ENCODE peak calls at places on chromosomes 4 and X, in four cellular contexts. One of them, this sample, is unnamed.

GRCh38 chr4:167114416-167114971 is 119.8 kb downstream of the SPOCK3 start:
- DNase-seq in CD4-positive, alpha-beta T cell: no peak
- DNase-seq in activated CD8-positive, alpha-beta T cell treated with anti-CD3 and anti-CD28 coated beads for 36 hours: no peak
- DNase-seq in A549: no peak
- DNase-seq in this sample: no peak

GRCh38 chrX:24647257-24648058 is at the start of gene PCYT1B:
- DNase-seq in CD4-positive, alpha-beta T cell: peak; percentile 43
- DNase-seq in activated CD8-positive, alpha-beta T cell treated with anti-CD3 and anti-CD28 coated beads for 36 hours: peak; percentile 78
- DNase-seq in A549: no peak
- DNase-seq in this sample: peak; percentile 62

GRCh38 chr4:56183344-56183959 is 203.8 kb downstream of the AASDH start:
- DNase-seq in CD4-positive, alpha-beta T cell: no peak
- DNase-seq in activated CD8-positive, alpha-beta T cell treated with anti-CD3 and anti-CD28 coated beads for 36 hours: no peak
- DNase-seq in A549: peak; percentile 18
- DNase-seq in this sample: no peak

GRCh38 chr4:138113819-138114415 is 128.2 kb downstream of the SLC7A11 start:
- DNase-seq in CD4-positive, alpha-beta T cell: no peak
- DNase-seq in activated CD8-positive, alpha-beta T cell treated with anti-CD3 and anti-CD28 coated beads for 36 hours: no peak
- DNase-seq in A549: no peak
- DNase-seq in this sample: no peak

GRCh38 chrX:23883737-23884354 is 23.9 kb downstream of the APOO start:
- DNase-seq in CD4-positive, alpha-beta T cell: no peak
- DNase-seq in activated CD8-positive, alpha-beta T cell treated with anti-CD3 and anti-CD28 coated beads for 36 hours: peak; percentile 11
- DNase-seq in A549: peak; percentile 76
- DNase-seq in this sample: no peak

GRCh38 chrX:102832661-102833060 is 104.4 kb upstream of the RAB40AL start:
- DNase-seq in CD4-positive, alpha-beta T cell: no peak
- DNase-seq in activated CD8-positive, alpha-beta T cell treated with anti-CD3 and anti-CD28 coated beads for 36 hours: no peak
- DNase-seq in A549: peak; percentile 81
- DNase-seq in this sample: no peak

GRCh38 chr4:86935499-86935832 is 655 bp downstream of the AFF1 start:
- DNase-seq in CD4-positive, alpha-beta T cell: no peak
- DNase-seq in activated CD8-positive, alpha-beta T cell treated with anti-CD3 and anti-CD28 coated beads for 36 hours: peak; percentile 58
- DNase-seq in A549: no peak
- DNase-seq in this sample: no peak

GRCh38 chr4:23889814-23890269 is at the start of gene PPARGC1A:
- DNase-seq in CD4-positive, alpha-beta T cell: no peak
- DNase-seq in activated CD8-positive, alpha-beta T cell treated with anti-CD3 and anti-CD28 coated beads for 36 hours: no peak
- DNase-seq in A549: no peak
- DNase-seq in this sample: peak; percentile 46

GRCh38 chr4:11769425-11769824 is 340.7 kb upstream of the HS3ST1 start:
- DNase-seq in CD4-positive, alpha-beta T cell: no peak
- DNase-seq in activated CD8-positive, alpha-beta T cell treated with anti-CD3 and anti-CD28 coated beads for 36 hours: no peak
- DNase-seq in A549: no peak
- DNase-seq in this sample: no peak

GRCh38 chr4:80104927-80105326 is 31.9 kb upstream of the ANTXR2 start:
- DNase-seq in CD4-positive, alpha-beta T cell: no peak
- DNase-seq in activated CD8-positive, alpha-beta T cell treated with anti-CD3 and anti-CD28 coated beads for 36 hours: no peak
- DNase-seq in A549: no peak
- DNase-seq in this sample: no peak

GRCh38 chr4:139887962-139888735 is 222.5 kb downstream of the MGST2 start:
- DNase-seq in CD4-positive, alpha-beta T cell: no peak
- DNase-seq in activated CD8-positive, alpha-beta T cell treated with anti-CD3 and anti-CD28 coated beads for 36 hours: no peak
- DNase-seq in A549: no peak
- DNase-seq in this sample: no peak

GRCh38 chrX:96685205-96686099 is 810 bp downstream of the DIAPH2 start:
- DNase-seq in CD4-positive, alpha-beta T cell: peak; percentile 37
- DNase-seq in activated CD8-positive, alpha-beta T cell treated with anti-CD3 and anti-CD28 coated beads for 36 hours: peak; percentile 62
- DNase-seq in A549: peak; percentile 42
- DNase-seq in this sample: no peak

GRCh38 chrX:110915120-110915519 is 119.5 kb upstream of the CHRDL1 start:
- DNase-seq in CD4-positive, alpha-beta T cell: no peak
- DNase-seq in activated CD8-positive, alpha-beta T cell treated with anti-CD3 and anti-CD28 coated beads for 36 hours: no peak
- DNase-seq in A549: no peak
- DNase-seq in this sample: no peak

GRCh38 chr4:153159016-153159415 is 45.2 kb upstream of the TRIM2 start:
- DNase-seq in CD4-positive, alpha-beta T cell: no peak
- DNase-seq in activated CD8-positive, alpha-beta T cell treated with anti-CD3 and anti-CD28 coated beads for 36 hours: no peak
- DNase-seq in A549: no peak
- DNase-seq in this sample: no peak

GRCh38 chr4:153153339-153153851 is 50.8 kb upstream of the TRIM2 start:
- DNase-seq in CD4-positive, alpha-beta T cell: peak; percentile 78
- DNase-seq in activated CD8-positive, alpha-beta T cell treated with anti-CD3 and anti-CD28 coated beads for 36 hours: peak; percentile 87
- DNase-seq in A549: peak; percentile 52
- DNase-seq in this sample: no peak

GRCh38 chr4:153159728-153160221 is 44.5 kb upstream of the TRIM2 start:
- DNase-seq in CD4-positive, alpha-beta T cell: no peak
- DNase-seq in activated CD8-positive, alpha-beta T cell treated with anti-CD3 and anti-CD28 coated beads for 36 hours: no peak
- DNase-seq in A549: no peak
- DNase-seq in this sample: no peak

GRCh38 chr4:153154010-153154975 is 50.0 kb upstream of the TRIM2 start:
- DNase-seq in CD4-positive, alpha-beta T cell: no peak
- DNase-seq in activated CD8-positive, alpha-beta T cell treated with anti-CD3 and anti-CD28 coated beads for 36 hours: peak; percentile 43
- DNase-seq in A549: peak; percentile 43
- DNase-seq in this sample: peak; percentile 56

DNA sequence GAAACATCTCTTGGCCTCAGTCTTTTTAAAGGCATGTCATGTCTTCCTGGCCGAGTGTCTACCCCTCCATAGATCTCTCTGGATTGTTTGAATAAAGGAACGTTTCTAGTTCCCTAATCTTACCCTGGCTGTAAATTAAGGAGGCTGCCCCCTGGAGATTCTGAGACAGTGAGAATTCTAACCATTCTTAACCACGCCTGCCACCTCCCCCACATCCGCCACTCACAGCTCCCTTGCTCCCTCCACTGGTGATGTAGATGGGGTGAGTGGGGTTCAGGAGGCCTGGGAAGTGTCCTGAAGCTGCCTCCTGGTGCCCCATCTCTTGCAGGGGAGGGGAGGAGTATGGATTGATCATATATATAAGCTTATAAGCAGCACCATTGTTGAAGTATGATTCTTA is 48.0 kb upstream of the TRIM2 start:
- DNase-seq in CD4-positive, alpha-beta T cell: peak; percentile 31
- DNase-seq in activated CD8-positive, alpha-beta T cell treated with anti-CD3 and anti-CD28 coated beads for 36 hours: peak; percentile 62
- DNase-seq in A549: no peak
- DNase-seq in this sample: no peak
- TF ChIP-seq CTCF in CD4-positive, alpha-beta T cell: peak; percentile 45
- TF ChIP-seq CTCF in activated CD8-positive, alpha-beta T cell treated with anti-CD3 and anti-CD28 coated beads for 36 hours: peak; percentile 43
- TF ChIP-seq CTCF in A549: no peak
- TF ChIP-seq CTCF in this sample: peak; percentile 5

GRCh38 chrX:106875151-106875550 is 28.0 kb downstream of the RIPPLY1 start:
- DNase-seq in CD4-positive, alpha-beta T cell: no peak
- DNase-seq in activated CD8-positive, alpha-beta T cell treated with anti-CD3 and anti-CD28 coated beads for 36 hours: no peak
- DNase-seq in A549: no peak
- DNase-seq in this sample: no peak

DNA sequence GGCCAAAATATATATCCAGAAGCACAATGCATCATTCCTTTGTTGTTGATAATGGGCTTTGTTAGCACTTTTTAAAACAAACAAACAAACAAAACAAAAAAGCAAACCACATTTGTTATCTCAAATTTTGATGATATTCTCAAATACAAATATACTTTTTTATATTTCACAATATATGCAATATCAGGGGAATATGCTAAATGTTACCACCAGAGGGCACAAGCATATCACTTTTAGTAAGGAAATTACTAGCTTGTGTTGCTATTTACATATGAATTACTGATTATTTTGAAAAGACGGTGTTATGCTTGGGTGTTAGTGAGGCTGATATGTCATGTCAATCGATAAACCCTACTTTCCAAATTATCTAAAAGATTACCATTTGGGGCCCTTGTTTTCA is 29.1 kb downstream of the RIPPLY1 start:
- DNase-seq in CD4-positive, alpha-beta T cell: no peak
- DNase-seq in activated CD8-positive, alpha-beta T cell treated with anti-CD3 and anti-CD28 coated beads for 36 hours: no peak
- DNase-seq in A549: peak; percentile 35
- DNase-seq in this sample: no peak
- TF ChIP-seq CTCF in CD4-positive, alpha-beta T cell: peak; percentile 62
- TF ChIP-seq CTCF in activated CD8-positive, alpha-beta T cell treated with anti-CD3 and anti-CD28 coated beads for 36 hours: peak; percentile 44
- TF ChIP-seq CTCF in A549: peak; percentile 73
- TF ChIP-seq CTCF in this sample: peak; percentile 69

GRCh38 chrX:7147978-7148824 is at the start of gene PUDP:
- DNase-seq in CD4-positive, alpha-beta T cell: peak; percentile 92
- DNase-seq in activated CD8-positive, alpha-beta T cell treated with anti-CD3 and anti-CD28 coated beads for 36 hours: peak; percentile 82
- DNase-seq in A549: peak; percentile 78
- DNase-seq in this sample: peak; percentile 78
- TF ChIP-seq CTCF in CD4-positive, alpha-beta T cell: no peak
- TF ChIP-seq CTCF in activated CD8-positive, alpha-beta T cell treated with anti-CD3 and anti-CD28 coated beads for 36 hours: no peak
- TF ChIP-seq CTCF in A549: no peak
- TF ChIP-seq CTCF in this sample: no peak

GRCh38 chrX:72020204-72020603 is 109.6 kb downstream of the NHSL2 start:
- DNase-seq in CD4-positive, alpha-beta T cell: no peak
- DNase-seq in activated CD8-positive, alpha-beta T cell treated with anti-CD3 and anti-CD28 coated beads for 36 hours: no peak
- DNase-seq in A549: no peak
- DNase-seq in this sample: no peak

GRCh38 chrX:72020788-72021187 is 110.1 kb downstream of the NHSL2 start:
- DNase-seq in CD4-positive, alpha-beta T cell: no peak
- DNase-seq in activated CD8-positive, alpha-beta T cell treated with anti-CD3 and anti-CD28 coated beads for 36 hours: no peak
- DNase-seq in A549: no peak
- DNase-seq in this sample: no peak

GRCh38 chrX:72019487-72019886 is 108.8 kb downstream of the NHSL2 start:
- DNase-seq in CD4-positive, alpha-beta T cell: no peak
- DNase-seq in activated CD8-positive, alpha-beta T cell treated with anti-CD3 and anti-CD28 coated beads for 36 hours: no peak
- DNase-seq in A549: no peak
- DNase-seq in this sample: no peak

GRCh38 chrX:72023071-72023470 is 108.6 kb downstream of the RTL5 start:
- DNase-seq in CD4-positive, alpha-beta T cell: no peak
- DNase-seq in activated CD8-positive, alpha-beta T cell treated with anti-CD3 and anti-CD28 coated beads for 36 hours: no peak
- DNase-seq in A549: no peak
- DNase-seq in this sample: no peak

DNA sequence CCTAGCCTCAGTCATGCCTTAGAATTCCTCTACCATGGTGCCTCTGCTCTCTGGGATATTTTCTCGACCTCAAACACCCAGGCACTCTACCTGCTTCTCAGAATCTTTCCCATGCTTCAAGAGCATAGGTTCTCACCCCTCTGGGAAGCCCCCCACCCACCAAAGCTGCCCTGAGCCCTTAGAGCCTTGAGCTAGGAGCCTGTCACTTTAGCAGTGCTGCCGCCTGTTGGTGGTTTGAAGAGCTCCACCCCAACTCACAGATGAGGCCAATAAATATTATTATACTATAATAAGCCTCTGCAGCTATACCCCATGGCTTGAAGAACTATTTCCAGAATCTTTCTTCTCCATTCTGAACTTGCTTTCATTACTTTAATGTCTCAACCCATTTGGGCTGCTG is 109.7 kb downstream of the RTL5 start:
- DNase-seq in CD4-positive, alpha-beta T cell: no peak
- DNase-seq in activated CD8-positive, alpha-beta T cell treated with anti-CD3 and anti-CD28 coated beads for 36 hours: peak; percentile 33
- DNase-seq in A549: peak; percentile 39
- DNase-seq in this sample: no peak
- TF ChIP-seq CTCF in CD4-positive, alpha-beta T cell: no peak
- TF ChIP-seq CTCF in activated CD8-positive, alpha-beta T cell treated with anti-CD3 and anti-CD28 coated beads for 36 hours: no peak
- TF ChIP-seq CTCF in A549: peak; percentile 40
- TF ChIP-seq CTCF in this sample: peak; percentile 64

GRCh38 chrX:18179446-18179845 is 41.2 kb downstream of the BEND2 start:
- DNase-seq in CD4-positive, alpha-beta T cell: no peak
- DNase-seq in activated CD8-positive, alpha-beta T cell treated with anti-CD3 and anti-CD28 coated beads for 36 hours: no peak
- DNase-seq in A549: no peak
- DNase-seq in this sample: no peak

GRCh38 chrX:18170910-18171309 is 49.8 kb downstream of the BEND2 start:
- DNase-seq in CD4-positive, alpha-beta T cell: no peak
- DNase-seq in activated CD8-positive, alpha-beta T cell treated with anti-CD3 and anti-CD28 coated beads for 36 hours: no peak
- DNase-seq in A549: no peak
- DNase-seq in this sample: no peak

GRCh38 chrX:18173494-18174180 is 47.0 kb downstream of the BEND2 start:
- DNase-seq in CD4-positive, alpha-beta T cell: no peak
- DNase-seq in activated CD8-positive, alpha-beta T cell treated with anti-CD3 and anti-CD28 coated beads for 36 hours: no peak
- DNase-seq in A549: no peak
- DNase-seq in this sample: no peak

GRCh38 chrX:18172970-18173369 is 47.7 kb downstream of the BEND2 start:
- DNase-seq in CD4-positive, alpha-beta T cell: no peak
- DNase-seq in activated CD8-positive, alpha-beta T cell treated with anti-CD3 and anti-CD28 coated beads for 36 hours: no peak
- DNase-seq in A549: no peak
- DNase-seq in this sample: no peak

DNA sequence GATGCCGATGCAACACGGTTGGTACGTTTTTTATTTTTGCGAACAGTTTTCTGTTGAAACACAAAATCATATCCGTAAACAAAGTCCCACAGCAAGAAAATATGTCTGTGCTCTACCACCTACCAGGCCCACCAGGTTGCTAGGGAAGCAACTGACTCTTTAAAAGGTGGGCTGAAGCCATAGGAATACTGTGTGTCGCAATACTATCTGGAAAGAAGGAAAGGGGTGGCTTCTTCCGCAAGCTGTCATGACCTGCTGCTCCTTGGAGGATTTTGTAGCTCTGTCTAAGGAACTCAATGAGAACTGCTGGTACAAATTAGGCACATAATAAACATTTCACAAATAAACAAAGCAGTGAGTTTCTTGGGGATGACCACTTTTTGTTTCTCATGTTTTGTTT is 46.5 kb downstream of the BEND2 start:
- DNase-seq in CD4-positive, alpha-beta T cell: no peak
- DNase-seq in activated CD8-positive, alpha-beta T cell treated with anti-CD3 and anti-CD28 coated beads for 36 hours: no peak
- DNase-seq in A549: no peak
- DNase-seq in this sample: no peak
- TF ChIP-seq CTCF in CD4-positive, alpha-beta T cell: no peak
- TF ChIP-seq CTCF in activated CD8-positive, alpha-beta T cell treated with anti-CD3 and anti-CD28 coated beads for 36 hours: no peak
- TF ChIP-seq CTCF in A549: no peak
- TF ChIP-seq CTCF in this sample: no peak

DNA sequence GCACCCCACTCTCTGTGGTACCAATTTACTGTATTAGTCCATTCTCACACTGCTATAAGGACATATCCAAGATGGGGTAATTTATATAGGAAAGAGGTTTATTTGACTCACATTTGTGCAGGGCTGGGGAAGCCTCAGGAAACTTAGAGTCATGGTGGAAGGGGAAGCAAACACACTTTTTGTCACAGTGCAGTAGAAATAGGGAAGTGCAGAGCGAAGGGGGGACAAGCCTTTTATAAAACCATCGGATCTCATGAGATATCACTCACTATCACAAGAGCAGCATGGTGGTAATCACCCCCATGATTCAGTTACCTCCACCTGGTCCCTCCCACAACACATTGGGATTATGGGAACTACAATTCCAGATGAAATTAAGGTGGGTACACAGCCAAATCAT is 766.9 kb upstream of the PCDH10 start:
- DNase-seq in CD4-positive, alpha-beta T cell: no peak
- DNase-seq in activated CD8-positive, alpha-beta T cell treated with anti-CD3 and anti-CD28 coated beads for 36 hours: no peak
- DNase-seq in A549: no peak
- DNase-seq in this sample: no peak
- TF ChIP-seq CTCF in CD4-positive, alpha-beta T cell: no peak
- TF ChIP-seq CTCF in activated CD8-positive, alpha-beta T cell treated with anti-CD3 and anti-CD28 coated beads for 36 hours: no peak
- TF ChIP-seq CTCF in A549: no peak
- TF ChIP-seq CTCF in this sample: no peak

DNA sequence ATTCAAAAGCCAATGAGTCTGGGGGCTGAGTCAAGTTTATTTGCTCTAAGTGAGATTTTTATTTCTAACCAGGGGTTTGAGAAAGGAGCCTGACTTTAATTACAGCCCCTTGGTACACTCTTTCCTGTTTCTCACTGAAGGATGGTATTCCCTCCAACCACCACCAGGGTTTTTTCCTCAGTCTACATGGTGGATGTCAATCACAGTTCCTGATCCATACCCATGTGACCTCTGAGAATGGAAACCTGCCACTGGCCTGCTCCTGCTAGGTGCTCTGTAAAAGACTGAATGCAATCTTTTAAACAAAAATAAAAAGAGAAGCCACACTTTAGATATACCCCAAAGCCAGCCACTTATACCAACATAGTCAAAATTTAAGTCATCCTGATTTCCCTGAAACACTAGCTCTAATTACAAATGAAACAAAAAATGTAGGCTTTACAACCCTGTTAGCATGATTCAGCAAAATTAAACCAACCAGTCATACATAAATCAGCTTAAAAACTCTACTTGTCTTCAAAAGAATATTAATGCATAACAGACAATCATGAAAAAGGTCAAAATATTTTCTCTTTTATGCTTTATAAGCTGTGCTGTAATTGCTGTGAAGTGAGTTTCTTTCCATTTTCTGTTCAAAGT is 112.1 kb upstream of the NWD2 start:
- DNase-seq in CD4-positive, alpha-beta T cell: no peak
- DNase-seq in activated CD8-positive, alpha-beta T cell treated with anti-CD3 and anti-CD28 coated beads for 36 hours: no peak
- DNase-seq in A549: no peak
- DNase-seq in this sample: no peak
- TF ChIP-seq CTCF in CD4-positive, alpha-beta T cell: no peak
- TF ChIP-seq CTCF in activated CD8-positive, alpha-beta T cell treated with anti-CD3 and anti-CD28 coated beads for 36 hours: no peak
- TF ChIP-seq CTCF in A549: no peak
- TF ChIP-seq CTCF in this sample: no peak